ENCODE peak calls at places on chromosomes 16 and 17, in four cellular contexts. F is A549, Z is IMR-90, G is HepG2. E is an unnamed sample.

GRCh38 chr17:676060-676745 is 38.4 kb downstream of the VPS53 start:
- DNase-seq in F (no peak), Z (peak), G (no peak), E (no peak)

GRCh38 chr17:80833952-80834895 is 157.4 kb upstream of the CHMP6 start:
- DNase-seq in F (no peak), Z (peak), G (no peak), E (no peak)

GRCh38 chr16:29943846-29944669 is 17.8 kb upstream of the TMEM219 start:
- DNase-seq in G (peak), F (peak), Z (peak), E (peak)

GRCh38 chr17:30248786-30249185 is 13.3 kb upstream of the SLC6A4 start:
- DNase-seq in F (no peak), G (no peak), Z (no peak), E (no peak)

GRCh38 chr17:5832886-5833285 is 237.3 kb upstream of the WSCD1 start:
- DNase-seq in Z (peak), F (peak), G (peak), E (no peak)

GRCh38 chr17:16934133-16934795 is 37.7 kb downstream of the TNFRSF13B start:
- DNase-seq in G (no peak), Z (no peak), F (no peak), E (no peak)

GRCh38 chr17:39402279-39402889 is 958 bp upstream of the FBXL20 start:
- DNase-seq in G (peak), F (peak), Z (peak), E (peak)

GRCh38 chr16:85504242-85504641 is 108.9 kb upstream of the GSE1 start:
- DNase-seq in G (no peak), Z (no peak), F (no peak), E (no peak)

GRCh38 chr16:52843386-52843785 is 209.3 kb downstream of the CHD9NB start:
- DNase-seq in F (no peak), Z (no peak), G (no peak), E (no peak)

GRCh38 chr17:17063546-17064122 is 21.4 kb downstream of the MPRIP start:
- DNase-seq in F (no peak), Z (no peak), G (no peak), E (no peak)

GRCh38 chr17:77352441-77352840 is 211.7 kb downstream of the SEC14L1 start:
- DNase-seq in G (no peak), F (no peak), Z (no peak), E (no peak)

GRCh38 chr17:40542562-40543411 is 22.5 kb downstream of the CCR7 start:
- DNase-seq in F (peak), Z (peak), G (peak), E (no peak)

GRCh38 chr17:40540448-40540847 is 24.8 kb downstream of the CCR7 start:
- DNase-seq in G (no peak), F (no peak), Z (no peak), E (no peak)

GRCh38 chr17:40539711-40540411 is 25.4 kb downstream of the CCR7 start:
- DNase-seq in G (no peak), F (no peak), Z (no peak), E (no peak)

GRCh38 chr17:40541873-40542561 is 23.3 kb downstream of the CCR7 start:
- DNase-seq in G (no peak), F (no peak), Z (no peak), E (no peak)

GRCh38 chr17:40541060-40541872 is 24.0 kb downstream of the CCR7 start:
- DNase-seq in F (no peak), Z (no peak), G (peak), E (no peak)
- TF ChIP-seq BHLHE40 in F (no peak), Z (no peak), G (no peak), E (no peak)

GRCh38 chr16:67539271-67539670 is 10.6 kb downstream of the RIPOR1 start:
- DNase-seq in Z (no peak), F (no peak), G (no peak), E (no peak)

GRCh38 chr16:67539691-67540635 is 11.3 kb downstream of the RIPOR1 start:
- DNase-seq in F (no peak), Z (no peak), G (no peak), E (no peak)

GRCh38 chr16:67538666-67539101 is 10.1 kb downstream of the RIPOR1 start:
- DNase-seq in F (no peak), G (no peak), Z (peak), E (no peak)

GRCh38 chr16:67537270-67537635 is 8.6 kb downstream of the RIPOR1 start:
- DNase-seq in Z (peak), F (no peak), G (no peak), E (no peak)

DNA sequence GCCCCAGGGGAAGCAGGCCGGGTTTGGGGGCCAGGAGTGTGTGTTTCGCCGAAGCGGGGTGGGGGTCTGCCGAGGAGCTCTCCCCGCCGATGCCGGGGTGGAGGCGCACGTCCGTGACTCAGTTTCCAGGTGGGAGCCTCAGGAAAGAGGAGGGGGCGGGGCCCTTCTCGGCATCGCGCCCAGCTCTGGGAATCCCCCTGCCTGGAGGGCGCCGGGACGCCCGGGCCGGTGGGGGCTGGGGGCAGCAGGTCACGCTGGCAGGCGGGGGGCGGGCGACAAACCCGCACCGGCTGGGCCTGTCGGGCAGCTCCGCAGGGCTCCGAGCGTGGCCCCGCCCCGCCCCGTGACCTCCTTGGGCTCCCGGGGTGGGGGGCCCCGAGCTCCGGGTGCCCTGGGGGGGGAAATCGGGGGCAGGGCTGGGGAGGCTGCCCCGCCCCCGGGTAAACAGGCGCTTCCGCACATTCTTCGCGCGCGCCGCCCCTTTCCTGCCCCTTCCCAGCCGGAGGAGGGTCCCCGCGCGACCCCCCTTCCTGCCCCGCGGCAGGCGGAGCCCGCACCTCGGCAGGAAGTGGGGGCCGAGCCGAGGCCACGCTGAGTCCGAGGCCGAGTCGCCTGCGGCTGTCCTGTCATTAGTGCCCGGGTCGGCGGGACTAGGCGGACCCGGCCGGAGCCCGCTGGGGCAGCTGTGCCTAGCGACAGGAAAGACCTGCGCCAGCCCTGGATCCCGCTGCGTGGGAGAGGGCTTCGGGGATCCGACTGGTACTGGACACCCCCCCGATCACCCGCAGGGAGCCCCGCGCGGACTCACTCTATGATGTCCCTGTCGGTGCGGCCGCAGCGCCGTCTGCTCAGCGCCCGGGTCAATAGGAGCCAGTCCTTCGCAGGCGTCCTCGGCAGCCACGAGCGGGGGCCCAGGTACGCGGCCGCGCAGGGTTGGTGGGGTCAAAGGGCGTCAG is 9.3 kb downstream of the RIPOR1 start:
- DNase-seq in Z (no peak), F (no peak), G (no peak), E (no peak)
- TF ChIP-seq BHLHE40 in Z (no peak), F (no peak), G (no peak), E (no peak)

GRCh38 chr17:63395075-63395815 is 50.9 kb downstream of the CYB561 start:
- DNase-seq in G (no peak), F (no peak), Z (peak), E (no peak)

GRCh38 chr17:63387941-63388340 is 58.2 kb downstream of the CYB561 start:
- DNase-seq in F (no peak), Z (no peak), G (no peak), E (no peak)

DNA sequence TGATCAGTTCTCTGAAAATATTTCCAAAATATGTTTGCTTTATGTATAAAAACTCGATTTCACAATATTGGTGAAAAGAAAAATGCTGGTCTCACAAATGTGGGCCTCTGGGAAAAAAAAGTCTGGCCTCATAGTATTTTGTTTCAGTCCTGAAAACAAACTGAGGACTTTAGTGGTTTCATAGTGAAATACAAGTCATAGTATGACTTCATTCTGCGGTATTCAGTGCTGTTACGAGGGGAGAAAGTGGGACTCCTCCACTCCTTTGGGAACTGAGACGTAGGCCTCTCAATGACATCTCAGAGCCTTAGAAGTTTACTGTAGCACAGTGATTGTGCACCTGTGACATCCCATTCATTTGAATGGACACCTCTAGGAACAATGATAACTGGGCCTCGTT is 56.0 kb downstream of the CYB561 start:
- DNase-seq in Z (no peak), F (no peak), G (no peak), E (no peak)
- TF ChIP-seq BHLHE40 in Z (no peak), F (no peak), G (no peak), E (no peak)

GRCh38 chr16:89729863-89730574 is 8.7 kb downstream of the ZNF276 start:
- DNase-seq in F (no peak), Z (no peak), G (no peak), E (no peak)

GRCh38 chr16:89730610-89731234 is 9.4 kb downstream of the ZNF276 start:
- DNase-seq in G (no peak), F (no peak), Z (no peak), E (no peak)

GRCh38 chr16:89723279-89724250 is 2.2 kb downstream of the ZNF276 start:
- DNase-seq in G (no peak), Z (peak), F (no peak), E (no peak)

GRCh38 chr16:89729293-89729692 is 8.0 kb downstream of the ZNF276 start:
- DNase-seq in Z (no peak), G (no peak), F (no peak), E (no peak)

GRCh38 chr16:89727406-89728120 is 6.2 kb downstream of the ZNF276 start:
- DNase-seq in G (no peak), Z (no peak), F (no peak), E (no peak)
- TF ChIP-seq BHLHE40 in G (no peak), Z (no peak), F (no peak), E (no peak)

DNA sequence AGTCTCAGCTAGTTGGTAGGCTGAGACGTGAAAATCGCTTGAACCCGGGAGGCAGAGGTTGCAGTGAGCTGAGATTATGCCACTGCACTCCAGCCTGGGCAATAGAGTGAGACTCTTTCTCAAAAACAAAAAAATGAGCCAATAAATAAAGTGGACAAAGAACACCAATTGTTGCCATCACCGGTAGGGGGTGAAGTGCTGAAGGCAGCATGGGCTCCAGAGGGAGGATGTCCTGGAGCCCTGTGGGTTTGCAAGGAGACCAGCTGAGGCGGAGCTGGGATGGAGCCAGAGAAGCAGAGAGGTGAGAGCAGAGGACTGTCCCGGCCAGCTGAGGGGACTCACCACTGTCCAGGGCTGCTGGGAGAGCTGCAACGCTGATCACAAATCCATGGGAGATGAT is 13.8 kb downstream of the CHST6 start:
- DNase-seq in Z (no peak), G (peak), F (peak), E (peak)
- TF ChIP-seq BHLHE40 in Z (no peak), G (no peak), F (no peak), E (no peak)

GRCh38 chr17:49931416-49931815 is 37.6 kb upstream of the DLX4 start:
- DNase-seq in Z (no peak), F (no peak), G (no peak), E (no peak)

GRCh38 chr17:49930880-49931279 is 38.1 kb upstream of the DLX4 start:
- DNase-seq in G (no peak), Z (no peak), F (no peak), E (no peak)

GRCh38 chr17:49926886-49927285 is 42.1 kb upstream of the DLX4 start:
- DNase-seq in F (no peak), Z (no peak), G (no peak), E (no peak)

GRCh38 chr17:49928126-49928800 is 40.7 kb upstream of the DLX4 start:
- DNase-seq in F (no peak), G (no peak), Z (no peak), E (no peak)

GRCh38 chr17:49928826-49929475 is 40.0 kb upstream of the DLX4 start:
- DNase-seq in Z (peak), G (peak), F (peak), E (no peak)
- TF ChIP-seq BHLHE40 in Z (no peak), G (no peak), F (no peak), E (no peak)

DNA sequence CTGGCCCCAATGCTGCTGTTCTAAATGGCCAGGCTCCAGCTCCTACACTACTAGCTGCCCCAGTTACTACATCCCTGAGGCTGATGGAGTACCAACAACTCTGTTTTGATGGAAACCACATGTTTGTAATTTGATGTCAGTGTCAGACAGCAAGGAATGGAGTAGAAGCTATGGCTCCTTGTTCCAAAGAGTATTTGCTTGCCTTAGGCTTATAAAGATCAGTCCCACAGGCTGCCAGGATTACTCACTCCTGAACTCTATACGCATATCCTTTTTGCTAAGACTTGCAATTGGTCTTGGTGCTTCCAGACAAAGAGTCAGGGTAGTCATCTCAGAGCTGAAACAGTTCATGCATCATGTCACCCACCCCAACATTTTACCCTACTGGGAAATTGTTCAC is 139.6 kb downstream of the HS3ST3A1 start:
- DNase-seq in Z (peak), F (no peak), G (peak), E (no peak)
- TF ChIP-seq BHLHE40 in Z (no peak), F (no peak), G (no peak), E (no peak)

DNA sequence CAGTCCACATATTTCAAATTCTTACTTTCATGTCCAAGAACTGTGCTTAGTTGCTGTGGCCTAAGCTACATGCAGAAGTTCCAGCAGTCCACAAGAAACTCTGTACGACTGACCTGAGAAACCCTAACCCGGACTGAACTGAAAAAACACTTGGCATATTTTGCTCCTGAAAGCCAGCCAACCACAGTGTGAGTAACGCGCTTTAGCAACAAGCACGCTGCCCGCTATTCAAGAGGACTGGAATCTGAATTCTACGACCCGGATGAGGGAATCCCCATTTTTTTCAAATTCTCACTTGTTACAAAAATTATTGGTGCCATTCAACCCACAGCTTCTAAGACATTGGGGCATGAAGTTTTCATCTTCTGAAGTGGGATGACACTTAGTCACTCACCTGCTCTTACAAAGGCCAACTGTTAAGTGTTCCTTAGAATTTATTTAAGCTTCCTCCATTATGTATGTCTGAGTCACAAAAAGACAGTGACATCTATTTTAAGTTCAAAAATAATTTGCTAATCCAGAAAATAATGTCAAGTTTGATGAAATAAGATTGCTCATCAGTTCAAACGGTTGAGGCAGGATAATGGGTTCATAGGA is 78.7 kb downstream of the CDYL2 start:
- DNase-seq in G (no peak), F (no peak), Z (no peak), E (no peak)
- TF ChIP-seq BHLHE40 in G (no peak), F (no peak), Z (no peak), E (no peak)

GRCh38 chr16:65281636-65282035 is 159.8 kb upstream of the CDH11 start:
- DNase-seq in Z (no peak), G (no peak), F (no peak), E (no peak)
- TF ChIP-seq BHLHE40 in Z (no peak), G (no peak), F (no peak), E (no peak)

DNA sequence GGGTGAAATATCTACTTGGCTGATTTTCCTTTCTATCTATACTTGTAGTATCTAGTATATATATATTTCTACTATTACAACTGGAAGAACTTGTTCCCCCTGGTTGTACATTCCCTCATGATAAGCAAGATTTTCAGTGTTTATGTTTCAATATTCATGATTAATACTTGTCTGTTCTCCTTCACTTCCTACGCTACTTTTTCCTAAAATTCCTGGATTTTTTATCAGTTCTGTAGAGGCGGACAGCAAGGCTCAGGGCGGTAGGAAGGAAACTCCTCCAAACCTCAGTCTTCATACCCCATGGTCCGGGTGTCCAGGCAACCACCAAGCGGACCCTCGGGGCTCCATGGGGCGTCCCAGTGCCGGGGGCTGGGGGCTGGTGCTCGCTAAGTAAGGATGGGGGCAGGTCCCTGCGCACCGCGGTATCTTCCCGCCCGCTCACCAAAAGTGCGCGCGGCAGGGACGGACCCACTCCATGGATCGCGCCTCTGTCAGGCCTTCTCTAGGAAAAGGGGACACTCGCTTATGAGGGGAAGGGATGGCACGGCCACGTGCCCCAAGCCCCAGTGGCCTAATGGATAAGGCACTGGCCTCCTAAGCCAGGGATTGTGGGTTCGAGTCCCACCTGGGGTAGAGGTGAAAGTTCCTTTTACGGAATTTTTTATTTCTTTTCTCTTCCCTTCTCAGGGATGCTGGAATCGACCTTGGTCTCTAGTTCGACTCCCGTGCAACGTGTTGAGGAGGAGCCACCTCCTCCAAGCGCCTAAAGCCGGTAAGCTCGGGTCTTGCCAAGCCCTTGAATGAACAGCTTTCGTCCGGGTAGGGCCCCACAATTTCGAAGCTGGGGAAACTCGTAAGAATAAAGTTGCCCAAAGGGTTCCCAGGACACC is 13.2 kb downstream of the ATP5PD start:
- DNase-seq in G (peak), Z (peak), F (peak), E (peak)
- TF ChIP-seq BHLHE40 in G (peak), Z (peak), F (peak), E (no peak)